ENCODE peak calls at places on chromosome 22, in seven cellular contexts. L is sigmoid colon, H is K562, O is transverse colon, S is HepG2, R is H1, Y is suprapubic skin. Z is an unnamed sample. For H3K36me3 and H3K27me3, the result is how much of the 10 kb centered on the place peaks cover.

GRCh38 chr22:38567531-38568245 is 2.3 kb downstream of the DMC1 start:
- DNase-seq in L (no peak), H (no peak), O (no peak), S (no peak), R (no peak), Y (no peak), Z (no peak)

GRCh38 chr22:22928666-22929380 is 41.2 kb downstream of the IGLL5 start:
- DNase-seq in L (no peak), H (no peak), O (peak), S (no peak), R (no peak), Y (no peak), Z (no peak)

GRCh38 chr22:23277583-23278295 is 97.4 kb downstream of the BCR start:
- DNase-seq in L (no peak), H (peak), O (no peak), S (no peak), R (no peak), Y (no peak), Z (no peak)

GRCh38 chr22:25054943-25055511 is 102.5 kb downstream of the KIAA1671 start:
- DNase-seq in L (no peak), H (no peak), O (no peak), S (no peak), R (no peak), Y (no peak), Z (no peak)

GRCh38 chr22:48427731-48428211 is 1399.9 kb downstream of the BRD1 start:
- DNase-seq in L (no peak), H (no peak), O (no peak), S (no peak), R (no peak), Y (peak), Z (no peak)

GRCh38 chr22:32753591-32753990 is 47.9 kb upstream of the TIMP3 start:
- DNase-seq in L (no peak), H (no peak), O (no peak), S (no peak), R (no peak), Y (no peak), Z (no peak)

GRCh38 chr22:48918585-48919186 is 909.0 kb downstream of the BRD1 start:
- DNase-seq in L (peak), H (no peak), O (no peak), S (peak), R (no peak), Y (no peak), Z (no peak)

GRCh38 chr22:20315337-20316216 is 4.3 kb downstream of the DGCR6L start:
- DNase-seq in L (no peak), H (no peak), O (peak), S (no peak), R (no peak), Y (peak), Z (no peak)

GRCh38 chr22:28015056-28015445 is 96.0 kb upstream of the PITPNB start:
- DNase-seq in L (peak), H (no peak), O (no peak), S (no peak), R (no peak), Y (peak), Z (no peak)

GRCh38 chr22:36344106-36344827 is 43.5 kb downstream of the MYH9 start:
- DNase-seq in L (no peak), H (no peak), O (no peak), S (no peak), R (no peak), Y (no peak), Z (no peak)

GRCh38 chr22:50144005-50144614 is 26.4 kb upstream of the PANX2 start:
- DNase-seq in L (no peak), H (no peak), O (no peak), S (no peak), R (no peak), Y (peak), Z (no peak)

GRCh38 chr22:47209077-47209514 is 446.6 kb downstream of the TBC1D22A start:
- DNase-seq in L (peak), H (no peak), O (no peak), S (no peak), R (no peak), Y (no peak), Z (peak)

GRCh38 chr22:37686002-37686982 is at the start of gene NOL12:
- DNase-seq in L (peak), H (peak), O (peak), S (peak), R (peak), Y (peak), Z (peak)

GRCh38 chr22:44935724-44936123 is 74.1 kb downstream of the PHF21B start:
- DNase-seq in L (no peak), H (no peak), O (no peak), S (no peak), R (no peak), Y (no peak), Z (no peak)

GRCh38 chr22:42639541-42640241 is 710 bp downstream of the ATP5MGL start:
- DNase-seq in L (no peak), H (no peak), O (no peak), S (no peak), R (no peak), Y (no peak), Z (no peak)

GRCh38 chr22:27801197-27801615 is 350 bp downstream of the MN1 start:
- DNase-seq in L (no peak), H (peak), O (peak), S (no peak), R (no peak), Y (no peak), Z (no peak)

GRCh38 chr22:20217563-20217962 is 50.6 kb downstream of the RTN4R start:
- DNase-seq in L (no peak), H (no peak), O (no peak), S (no peak), R (no peak), Y (no peak), Z (no peak)

GRCh38 chr22:25395915-25396314 is 168.6 kb upstream of the GRK3 start:
- DNase-seq in L (no peak), H (no peak), O (no peak), S (peak), R (no peak), Y (no peak), Z (no peak)

GRCh38 chr22:32764330-32765116 is 37.0 kb upstream of the TIMP3 start:
- DNase-seq in L (peak), H (no peak), O (peak), S (no peak), R (no peak), Y (peak), Z (no peak)

GRCh38 chr22:45290410-45290936 is 5.7 kb downstream of the UPK3A start:
- DNase-seq in L (no peak), H (no peak), O (peak), S (no peak), R (no peak), Y (no peak), Z (no peak)

GRCh38 chr22:43862074-43862881 is at the start of gene SULT4A1:
- DNase-seq in L (peak), H (peak), O (no peak), S (no peak), R (no peak), Y (no peak), Z (no peak)

GRCh38 chr22:49616356-49617231 is 211.1 kb downstream of the BRD1 start:
- DNase-seq in L (no peak), H (no peak), O (no peak), S (no peak), R (no peak), Y (no peak), Z (peak)

GRCh38 chr22:43238526-43239006 is 51.6 kb upstream of the TTLL12 start:
- DNase-seq in L (no peak), H (no peak), O (no peak), S (no peak), R (no peak), Y (no peak), Z (peak)

GRCh38 chr22:36546092-36546804 is 17.3 kb upstream of the EIF3D start:
- DNase-seq in L (no peak), H (peak), O (peak), S (peak), R (peak), Y (no peak), Z (no peak)

GRCh38 chr22:20756846-20757245 is 17.1 kb upstream of the SERPIND1 start:
- DNase-seq in L (no peak), H (no peak), O (no peak), S (no peak), R (no peak), Y (no peak), Z (no peak)

GRCh38 chr22:23769321-23769965 is 1.7 kb upstream of the CHCHD10 start:
- DNase-seq in L (no peak), H (no peak), O (no peak), S (no peak), R (no peak), Y (no peak), Z (peak)

GRCh38 chr22:44085743-44086741 is 61.9 kb downstream of the PARVB start:
- DNase-seq in L (peak), H (peak), O (peak), S (peak), R (peak), Y (no peak), Z (peak)

GRCh38 chr22:19550382-19550781 is 26.2 kb upstream of the CLDN5 start:
- DNase-seq in L (no peak), H (no peak), O (no peak), S (no peak), R (no peak), Y (peak), Z (no peak)

GRCh38 chr22:38187413-38188212 is 6.0 kb upstream of the PLA2G6 start:
- DNase-seq in L (no peak), H (no peak), O (no peak), S (peak), R (no peak), Y (no peak), Z (no peak)

GRCh38 chr22:37636186-37636948 is 3.1 kb upstream of the SH3BP1 start:
- DNase-seq in L (no peak), H (no peak), O (peak), S (no peak), R (no peak), Y (no peak), Z (no peak)

GRCh38 chr22:44188316-44188715 is 7.6 kb downstream of the PARVG start:
- DNase-seq in L (peak), H (no peak), O (no peak), S (no peak), R (no peak), Y (no peak), Z (no peak)

GRCh38 chr22:33325232-33326004 is 267.2 kb upstream of the SYN3 start:
- DNase-seq in L (no peak), H (no peak), O (no peak), S (no peak), R (no peak), Y (no peak), Z (no peak)

DNA sequence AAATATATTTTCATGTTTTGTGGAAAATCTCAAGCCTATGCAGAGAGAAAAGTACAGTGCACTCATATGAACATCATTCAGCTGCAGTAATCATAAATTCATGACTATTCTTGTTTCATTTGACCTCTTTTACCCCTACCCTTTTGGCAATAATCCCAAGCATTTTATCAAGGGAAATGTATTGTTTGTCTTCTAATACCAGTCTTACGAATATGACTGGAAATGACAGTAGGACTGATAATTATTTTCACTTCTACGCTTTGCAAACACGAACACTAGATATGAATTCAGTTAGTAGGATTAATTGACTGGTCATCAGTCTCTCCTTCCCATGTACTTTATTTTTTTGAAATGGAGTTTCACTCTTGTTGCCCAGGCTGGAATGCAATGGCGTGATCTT is 90.3 kb downstream of the MTMR3 start:
- DNase-seq in L (no peak), H (no peak), O (no peak), S (no peak), R (no peak), Y (no peak), Z (no peak)
- TF ChIP-seq EP300 in L (no peak), H (no peak), O (no peak), S (no peak), R (no peak), Y (no peak), Z (no peak)

DNA sequence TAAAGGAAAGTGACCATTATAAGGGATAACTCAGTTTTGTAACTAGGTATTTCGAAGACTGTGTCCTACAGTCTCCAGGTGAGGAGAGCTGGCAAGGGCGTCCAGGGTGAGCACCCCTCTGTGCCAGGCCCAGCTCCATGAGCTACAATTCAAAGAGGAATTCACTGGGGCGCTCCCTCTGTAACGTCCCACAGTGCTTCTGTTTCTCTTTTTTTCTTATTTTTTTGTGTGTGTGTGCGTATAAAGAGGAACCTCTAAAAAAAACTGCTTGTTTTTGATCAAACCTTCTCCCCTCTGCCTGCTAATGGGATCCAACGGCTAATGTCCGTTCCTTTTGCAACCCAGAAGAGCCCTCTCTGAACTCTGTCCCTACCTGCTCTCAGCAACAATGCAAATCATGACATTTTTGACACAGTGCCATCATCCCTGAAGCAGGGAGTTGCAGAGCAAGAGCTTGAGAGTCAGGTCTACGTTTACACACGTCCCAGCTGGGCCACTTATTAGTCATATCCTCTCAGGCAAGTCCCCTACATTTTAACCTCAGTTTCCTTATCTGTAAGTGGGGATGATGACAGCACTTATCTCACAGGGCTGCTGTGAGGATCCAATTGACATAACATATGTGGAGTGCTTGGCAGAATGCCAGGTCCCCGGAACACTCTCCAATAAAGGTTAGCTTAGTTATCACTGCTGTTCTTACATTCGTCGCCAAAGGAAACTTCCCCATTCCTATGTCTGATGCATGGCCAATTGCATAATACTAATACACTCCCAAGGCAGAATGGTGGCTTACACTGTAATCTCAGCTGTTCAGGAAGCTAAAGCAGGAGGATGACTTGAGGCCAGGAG is 16.9 kb downstream of the ASCC2 start:
- DNase-seq in L (peak), H (peak), O (peak), S (peak), R (no peak), Y (no peak), Z (no peak)
- H3K36me3 ChIP-seq in L (under half), H (half or more), O (under half), S (under half), R (under half), Y (half or more), Z (under half)

GRCh38 chr22:39745789-39746188 is 147.8 kb downstream of the ENTHD1 start:
- DNase-seq in L (no peak), H (no peak), O (no peak), S (no peak), R (no peak), Y (no peak), Z (no peak)
- H3K27me3 ChIP-seq in L (under half), H (under half), O (under half), S (under half), R (under half), Y (under half), Z (under half)

GRCh38 chr22:41621099-41621910 is at the start of gene XRCC6:
- DNase-seq in L (peak), H (peak), O (peak), S (peak), R (peak), Y (peak), Z (peak)
- TF ChIP-seq EP300 in L (peak), H (no peak), O (no peak), S (no peak), R (peak), Y (no peak), Z (peak)